ENCODE peak calls at places on chromosomes 16 and 17, in seven cellular contexts. B is activated T-helper 1 cell treated with Interleukin-2 at 50 U/mL for 16 hours; K is sigmoid colon; R is epithelial cell of esophagus; G is iris pigment epithelial cell; P is central memory CD4-positive, alpha-beta T cell; E is AG20443. U is an unnamed sample.

GRCh38 chr17:77346765-77347164 is 206.0 kb downstream of the SEC14L1 start:
- DNase-seq in B (no peak), K (peak), R (no peak), G (no peak), P (no peak), E (no peak), U (no peak)

GRCh38 chr17:35896011-35896587 is 15.9 kb upstream of the CCL5 start:
- DNase-seq in B (no peak), K (no peak), R (no peak), G (peak), P (no peak), E (no peak), U (peak)

GRCh38 chr16:82753821-82754220 is 127.1 kb downstream of the CDH13 start:
- DNase-seq in B (no peak), K (no peak), R (peak), G (peak), P (no peak), E (peak), U (no peak)

GRCh38 chr16:85947511-85948509 is 48.8 kb downstream of the IRF8 start:
- DNase-seq in B (no peak), K (no peak), R (no peak), G (no peak), P (peak), E (no peak), U (no peak)

GRCh38 chr17:57246257-57246656 is 10.1 kb upstream of the MSI2 start:
- DNase-seq in B (no peak), K (no peak), R (no peak), G (no peak), P (no peak), E (no peak), U (no peak)

GRCh38 chr17:30555942-30556341 is 78.7 kb downstream of the GOSR1 start:
- DNase-seq in B (no peak), K (no peak), R (no peak), G (no peak), P (no peak), E (no peak), U (no peak)

GRCh38 chr17:80313160-80313829 is 52.6 kb downstream of the RNF213 start:
- DNase-seq in B (no peak), K (no peak), R (no peak), G (no peak), P (no peak), E (no peak), U (no peak)

GRCh38 chr17:50208611-50209061 is 7.2 kb upstream of the COL1A1 start:
- DNase-seq in B (no peak), K (peak), R (no peak), G (no peak), P (no peak), E (no peak), U (no peak)

GRCh38 chr17:47776330-47777197 is 43.5 kb downstream of the TBX21 start:
- DNase-seq in B (no peak), K (no peak), R (peak), G (peak), P (peak), E (peak), U (no peak)

GRCh38 chr17:19805006-19805405 is 56.9 kb upstream of the ALDH3A1 start:
- DNase-seq in B (no peak), K (no peak), R (no peak), G (peak), P (no peak), E (peak), U (no peak)

GRCh38 chr17:82457790-82458129 is 781 bp upstream of the NARF start:
- DNase-seq in B (no peak), K (no peak), R (no peak), G (no peak), P (no peak), E (no peak), U (no peak)

GRCh38 chr16:48432136-48432535 is 46.9 kb upstream of the SIAH1 start:
- DNase-seq in B (no peak), K (no peak), R (peak), G (no peak), P (no peak), E (no peak), U (no peak)

GRCh38 chr17:15257316-15257925 is 7.7 kb downstream of the PMP22 start:
- DNase-seq in B (peak), K (peak), R (peak), G (peak), P (peak), E (peak), U (peak)

GRCh38 chr17:15398736-15399331 is 57.4 kb upstream of the TEKT3 start:
- DNase-seq in B (no peak), K (no peak), R (peak), G (peak), P (no peak), E (peak), U (no peak)

GRCh38 chr16:47612711-47613110 is 151.6 kb downstream of the PHKB start:
- DNase-seq in B (no peak), K (no peak), R (peak), G (peak), P (no peak), E (no peak), U (no peak)

GRCh38 chr17:67223924-67224323 is 21.1 kb downstream of the HELZ start:
- DNase-seq in B (no peak), K (no peak), R (no peak), G (no peak), P (no peak), E (no peak), U (no peak)

GRCh38 chr16:48860341-48860740 is 250.4 kb upstream of the N4BP1 start:
- DNase-seq in B (no peak), K (no peak), R (no peak), G (no peak), P (no peak), E (no peak), U (no peak)

GRCh38 chr17:74521701-74522201 is 9.5 kb downstream of the CD300LB start:
- DNase-seq in B (no peak), K (no peak), R (no peak), G (no peak), P (no peak), E (peak), U (peak)

GRCh38 chr16:22206847-22207714 is 1.0 kb downstream of the EEF2K start:
- DNase-seq in B (peak), K (peak), R (peak), G (peak), P (peak), E (peak), U (peak)

U was measured in upper lobe of left lung.